ENCODE peak calls at places on chromosome 10, in ten cellular contexts. V, M, H, W, A, S, E, Y, P and N are unnamed samples.

GRCh38 chr10:7475046-7475860 is 64.4 kb upstream of the SFMBT2 start:
- DNase-seq in V (no peak), M (no peak), H (peak; percentile 8), W (no peak), A (no peak), S (no peak), E (no peak), Y (no peak), P (no peak), N (peak; percentile 60)

GRCh38 chr10:58240531-58240930 is 27.2 kb downstream of the IPMK start:
- DNase-seq in V (no peak), M (no peak), H (peak; percentile 70), W (no peak), A (no peak), S (no peak), E (no peak), Y (peak; percentile 59), P (no peak), N (no peak)

GRCh38 chr10:47285381-47286115 is 14.4 kb upstream of the GDF10 start:
- DNase-seq in V (no peak), M (no peak), H (no peak), W (no peak), A (no peak), S (no peak), E (no peak), Y (no peak), P (no peak), N (no peak)

GRCh38 chr10:12844796-12845524 is 156.6 kb downstream of the CCDC3 start:
- DNase-seq in V (peak; percentile 8), M (no peak), H (peak; percentile 92), W (peak; percentile 63), A (peak; percentile 82), S (peak; percentile 71), E (peak; percentile 10), Y (peak; percentile 91), P (peak; percentile 51), N (no peak)

GRCh38 chr10:111076682-111077661 is at the start of gene ADRA2A:
- DNase-seq in V (no peak), M (no peak), H (peak; percentile 40), W (peak; percentile 91), A (peak; percentile 74), S (peak; percentile 12), E (no peak), Y (peak; percentile 28), P (peak; percentile 41), N (peak; percentile 88)

GRCh38 chr10:27746364-27747095 is 911 bp upstream of the MKX start:
- DNase-seq in V (no peak), M (no peak), H (no peak), W (peak; percentile 40), A (no peak), S (no peak), E (no peak), Y (no peak), P (peak; percentile 8), N (peak; percentile 32)

GRCh38 chr10:126166797-126167196 is 221.5 kb downstream of the ADAM12 start:
- DNase-seq in V (no peak), M (no peak), H (no peak), W (no peak), A (no peak), S (no peak), E (no peak), Y (no peak), P (no peak), N (no peak)

GRCh38 chr10:49713266-49713665 is 33.8 kb downstream of the C10orf53 start:
- DNase-seq in V (no peak), M (no peak), H (no peak), W (no peak), A (no peak), S (no peak), E (no peak), Y (no peak), P (no peak), N (no peak)

GRCh38 chr10:73075829-73076228 is 20.8 kb downstream of the P4HA1 start:
- DNase-seq in V (no peak), M (no peak), H (no peak), W (no peak), A (no peak), S (no peak), E (no peak), Y (no peak), P (no peak), N (no peak)
- H3K79me2 ChIP-seq in V (peaks cover 48% of the 10 kb centered on the region), M (peaks cover 29% of the 10 kb centered on the region), H (peaks cover 33% of the 10 kb centered on the region), W (peaks cover 100% of the 10 kb centered on the region), A (peaks cover 58% of the 10 kb centered on the region), S (peaks cover 51% of the 10 kb centered on the region), E (peaks cover 55% of the 10 kb centered on the region), Y (peaks cover 46% of the 10 kb centered on the region), P (peaks cover 75% of the 10 kb centered on the region), N (peaks cover 62% of the 10 kb centered on the region)

GRCh38 chr10:103153302-103153759 is 39.7 kb downstream of the NT5C2 start:
- DNase-seq in V (no peak), M (no peak), H (peak; percentile 25), W (peak; percentile 44), A (no peak), S (no peak), E (peak; percentile 51), Y (no peak), P (no peak), N (peak; percentile 38)
- H3K79me2 ChIP-seq in V (peaks cover 77% of the 10 kb centered on the region), M (peaks cover 9% of the 10 kb centered on the region), H (peaks cover 3% of the 10 kb centered on the region), W (peaks cover 91% of the 10 kb centered on the region), A (peaks cover 35% of the 10 kb centered on the region), S (peaks cover 82% of the 10 kb centered on the region), E (peaks cover 55% of the 10 kb centered on the region), Y (peaks cover 46% of the 10 kb centered on the region), P (peaks cover 21% of the 10 kb centered on the region), N (peaks cover 35% of the 10 kb centered on the region)

GRCh38 chr10:86261933-86262665 is 104.5 kb downstream of the GRID1 start:
- DNase-seq in V (no peak), M (peak; percentile 76), H (no peak), W (peak; percentile 6), A (peak; percentile 52), S (peak; percentile 48), E (peak; percentile 5), Y (no peak), P (no peak), N (peak; percentile 59)

GRCh38 chr10:86261470-86261869 is 105.1 kb downstream of the GRID1 start:
- DNase-seq in V (no peak), M (no peak), H (no peak), W (no peak), A (no peak), S (no peak), E (no peak), Y (no peak), P (no peak), N (no peak)

GRCh38 chr10:86259901-86260562 is 106.6 kb downstream of the GRID1 start:
- DNase-seq in V (no peak), M (no peak), H (no peak), W (no peak), A (no peak), S (no peak), E (no peak), Y (no peak), P (no peak), N (no peak)

GRCh38 chr10:86258940-86259339 is 107.7 kb downstream of the GRID1 start:
- DNase-seq in V (no peak), M (no peak), H (no peak), W (no peak), A (no peak), S (no peak), E (no peak), Y (no peak), P (no peak), N (no peak)

DNA sequence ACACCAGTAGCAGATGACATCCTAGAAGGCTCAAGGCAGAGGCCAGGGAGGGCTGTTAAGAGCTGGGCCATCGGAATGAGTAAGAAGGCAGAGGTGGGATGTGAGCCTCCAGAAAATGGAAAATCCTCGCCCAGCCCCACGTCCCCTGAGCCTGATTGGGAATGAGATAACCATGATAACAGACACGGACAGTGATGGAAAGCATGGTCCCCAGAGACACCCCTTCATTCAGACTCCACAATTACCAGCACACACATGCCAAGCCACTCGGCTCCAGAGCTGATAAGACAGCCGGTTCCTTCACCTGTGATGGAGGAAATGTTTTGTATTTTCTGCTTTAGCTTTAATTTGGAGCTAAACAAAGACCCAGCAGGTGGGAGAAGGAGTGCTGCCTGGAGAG is 106.0 kb downstream of the GRID1 start:
- DNase-seq in V (no peak), M (no peak), H (no peak), W (no peak), A (no peak), S (no peak), E (no peak), Y (no peak), P (no peak), N (no peak)
- H3K79me2 ChIP-seq in V (no peaks in the 10 kb centered on the region), M (no peaks in the 10 kb centered on the region), H (no peaks in the 10 kb centered on the region), W (no peaks in the 10 kb centered on the region), A (no peaks in the 10 kb centered on the region), S (no peaks in the 10 kb centered on the region), E (no peaks in the 10 kb centered on the region), Y (no peaks in the 10 kb centered on the region), P (no peaks in the 10 kb centered on the region), N (no peaks in the 10 kb centered on the region)

DNA sequence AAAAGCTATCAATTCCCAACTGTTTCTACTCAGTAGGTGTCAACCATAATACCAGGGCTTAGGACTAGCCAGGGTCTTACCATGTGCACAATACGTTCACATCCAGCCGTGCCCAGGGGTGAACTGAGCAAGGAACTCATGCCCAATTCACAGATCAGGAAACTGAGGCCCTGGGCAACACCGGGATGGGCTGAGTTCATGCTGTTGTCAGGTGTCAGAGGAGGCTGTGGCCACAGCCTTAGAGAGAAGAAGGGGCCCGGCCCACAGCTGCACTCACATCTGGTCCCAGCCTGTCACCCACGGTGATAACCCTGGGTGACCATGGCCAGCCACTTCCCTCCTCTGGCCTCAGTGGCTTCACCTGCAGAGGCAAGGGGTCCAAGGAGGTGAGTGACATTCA is 92.0 kb downstream of the FAM53B start:
- DNase-seq in V (no peak), M (no peak), H (no peak), W (no peak), A (no peak), S (no peak), E (no peak), Y (no peak), P (no peak), N (no peak)
- H3K79me2 ChIP-seq in V (no peaks in the 10 kb centered on the region), M (peaks cover 13% of the 10 kb centered on the region), H (no peaks in the 10 kb centered on the region), W (peaks cover under 1% of the 10 kb centered on the region), A (peaks cover 29% of the 10 kb centered on the region), S (no peaks in the 10 kb centered on the region), E (no peaks in the 10 kb centered on the region), Y (peaks cover 8% of the 10 kb centered on the region), P (peaks cover 47% of the 10 kb centered on the region), N (peaks cover 10% of the 10 kb centered on the region)

GRCh38 chr10:35487336-35488034 is 117.7 kb upstream of the GJD4 start:
- DNase-seq in V (no peak), M (no peak), H (peak; percentile 57), W (peak; percentile 17), A (no peak), S (no peak), E (no peak), Y (peak; percentile 48), P (no peak), N (no peak)
- H3K79me2 ChIP-seq in V (peaks cover 21% of the 10 kb centered on the region), M (no peaks in the 10 kb centered on the region), H (peaks cover 3% of the 10 kb centered on the region), W (peaks cover 77% of the 10 kb centered on the region), A (peaks cover 48% of the 10 kb centered on the region), S (peaks cover 17% of the 10 kb centered on the region), E (peaks cover 3% of the 10 kb centered on the region), Y (peaks cover 56% of the 10 kb centered on the region), P (peaks cover 48% of the 10 kb centered on the region), N (peaks cover 10% of the 10 kb centered on the region)

DNA sequence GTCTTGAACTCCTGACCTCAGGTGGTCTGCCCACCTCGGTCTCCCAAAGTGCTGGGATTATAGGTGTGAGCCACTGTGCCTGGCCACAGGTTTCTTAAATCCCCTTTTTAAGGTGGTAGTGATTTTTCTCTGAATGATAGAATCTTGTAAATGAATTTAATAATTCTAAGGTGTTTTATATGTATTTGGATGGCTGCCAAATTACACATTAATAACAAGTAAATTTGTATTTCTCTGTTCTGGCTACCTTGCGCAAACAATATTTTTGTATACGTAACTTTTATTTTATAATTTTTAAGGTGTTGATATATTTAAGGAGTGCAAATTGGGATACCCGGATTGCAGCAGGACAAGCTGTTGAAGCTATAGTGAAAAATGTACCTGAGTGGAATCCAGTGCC is 16.1 kb downstream of the BTAF1 start:
- DNase-seq in V (no peak), M (no peak), H (no peak), W (peak; percentile 4), A (no peak), S (no peak), E (no peak), Y (no peak), P (no peak), N (no peak)
- H3K79me2 ChIP-seq in V (peaks cover 88% of the 10 kb centered on the region), M (peaks cover 72% of the 10 kb centered on the region), H (peaks cover 19% of the 10 kb centered on the region), W (peaks cover 96% of the 10 kb centered on the region), A (peaks cover 58% of the 10 kb centered on the region), S (peaks cover 62% of the 10 kb centered on the region), E (peaks cover 34% of the 10 kb centered on the region), Y (peaks cover 72% of the 10 kb centered on the region), P (peaks cover 71% of the 10 kb centered on the region), N (peaks cover 82% of the 10 kb centered on the region)